ENCODE peak calls at places on chromosomes 3 and 15, in ten cellular contexts. W, G, U, A, M, S, O, T, J and N are unnamed samples.

GRCh38 chr3:8838239-8838638 is 68.8 kb upstream of the OXTR start:
- DNase-seq in W (no peak), G (no peak), U (no peak), A (no peak), M (no peak), S (no peak), O (no peak), T (no peak), J (no peak), N (no peak)

GRCh38 chr15:69830425-69830824 is 267.3 kb downstream of the TLE3 start:
- DNase-seq in W (no peak), G (no peak), U (no peak), A (no peak), M (no peak), S (no peak), O (no peak), T (no peak), J (no peak), N (no peak)

GRCh38 chr15:40567111-40567510 is 2.0 kb upstream of the RPUSD2 start:
- DNase-seq in W (no peak), G (peak; percentile 63), U (no peak), A (peak; percentile 16), M (no peak), S (peak; percentile 23), O (no peak), T (no peak), J (no peak), N (no peak)

GRCh38 chr15:63246691-63247464 is 30.5 kb upstream of the APH1B start:
- DNase-seq in W (no peak), G (peak; percentile 63), U (no peak), A (peak; percentile 32), M (peak; percentile 84), S (peak; percentile 97), O (no peak), T (no peak), J (no peak), N (no peak)

GRCh38 chr3:133452603-133453313 is 52.9 kb downstream of the BFSP2 start:
- DNase-seq in W (no peak), G (no peak), U (no peak), A (no peak), M (no peak), S (no peak), O (no peak), T (no peak), J (no peak), N (no peak)

GRCh38 chr15:51721199-51721960 is 16.1 kb downstream of the LYSMD2 start:
- DNase-seq in W (no peak), G (no peak), U (no peak), A (no peak), M (no peak), S (no peak), O (no peak), T (no peak), J (no peak), N (no peak)

GRCh38 chr3:70433091-70433490 is 120.7 kb upstream of the MDFIC2 start:
- DNase-seq in W (no peak), G (no peak), U (no peak), A (peak; percentile 4), M (no peak), S (peak; percentile 78), O (no peak), T (no peak), J (no peak), N (no peak)

GRCh38 chr15:90650956-90651689 is 66.0 kb upstream of the BLM start:
- DNase-seq in W (no peak), G (no peak), U (no peak), A (no peak), M (no peak), S (no peak), O (no peak), T (no peak), J (no peak), N (no peak)

GRCh38 chr3:29515451-29515850 is 234.6 kb downstream of the RBMS3 start:
- DNase-seq in W (no peak), G (no peak), U (peak; percentile 33), A (peak; percentile 17), M (no peak), S (peak; percentile 60), O (no peak), T (no peak), J (no peak), N (no peak)

GRCh38 chr3:170117134-170117533 is 64.4 kb downstream of the PHC3 start:
- DNase-seq in W (no peak), G (peak; percentile 25), U (no peak), A (peak; percentile 2), M (no peak), S (peak; percentile 39), O (no peak), T (no peak), J (peak; percentile 26), N (no peak)

GRCh38 chr3:60755094-60755493 is 496.2 kb downstream of the FHIT start:
- DNase-seq in W (no peak), G (no peak), U (no peak), A (no peak), M (no peak), S (no peak), O (no peak), T (no peak), J (peak; percentile 40), N (no peak)

GRCh38 chr3:133277813-133278212 is 122.0 kb upstream of the BFSP2 start:
- DNase-seq in W (no peak), G (no peak), U (no peak), A (no peak), M (no peak), S (peak; percentile 29), O (no peak), T (no peak), J (no peak), N (no peak)

GRCh38 chr3:104388624-104389023 is 978.1 kb upstream of the ALCAM start:
- DNase-seq in W (no peak), G (no peak), U (peak; percentile 42), A (peak; percentile 0), M (no peak), S (peak; percentile 86), O (no peak), T (no peak), J (no peak), N (no peak)

GRCh38 chr3:12993022-12993622 is 80.1 kb downstream of the IQSEC1 start:
- DNase-seq in W (no peak), G (no peak), U (no peak), A (peak; percentile 50), M (no peak), S (no peak), O (no peak), T (no peak), J (no peak), N (no peak)

GRCh38 chr15:99440551-99441426 is 125.0 kb upstream of the MEF2A start:
- DNase-seq in W (no peak), G (no peak), U (no peak), A (no peak), M (peak; percentile 21), S (no peak), O (no peak), T (no peak), J (no peak), N (peak; percentile 60)

GRCh38 chr3:66393486-66394260 is 107.1 kb downstream of the LRIG1 start:
- DNase-seq in W (peak; percentile 23), G (no peak), U (no peak), A (no peak), M (no peak), S (peak; percentile 80), O (no peak), T (peak; percentile 6), J (no peak), N (no peak)

GRCh38 chr3:106820726-106821362 is 556.4 kb upstream of the CCDC54 start:
- DNase-seq in W (no peak), G (no peak), U (no peak), A (no peak), M (no peak), S (no peak), O (no peak), T (no peak), J (no peak), N (no peak)

GRCh38 chr3:9508781-9509180 is 44.8 kb downstream of the LHFPL4 start:
- DNase-seq in W (no peak), G (no peak), U (no peak), A (no peak), M (no peak), S (no peak), O (no peak), T (no peak), J (no peak), N (no peak)

GRCh38 chr15:77819841-77820728 is 187.4 kb upstream of the LINGO1 start:
- DNase-seq in W (no peak), G (peak; percentile 46), U (peak; percentile 17), A (no peak), M (no peak), S (no peak), O (no peak), T (no peak), J (peak; percentile 70), N (no peak)

GRCh38 chr15:101207867-101208288 is 44.0 kb downstream of the CHSY1 start:
- DNase-seq in W (no peak), G (no peak), U (no peak), A (no peak), M (peak; percentile 76), S (peak; percentile 91), O (no peak), T (no peak), J (no peak), N (peak; percentile 85)

GRCh38 chr3:339346-339745 is 142.8 kb downstream of the CHL1 start:
- DNase-seq in W (no peak), G (no peak), U (no peak), A (no peak), M (no peak), S (no peak), O (no peak), T (no peak), J (no peak), N (no peak)

GRCh38 chr15:69140306-69140705 is 20.1 kb upstream of the GLCE start:
- DNase-seq in W (no peak), G (no peak), U (no peak), A (no peak), M (no peak), S (no peak), O (no peak), T (no peak), J (no peak), N (no peak)

GRCh38 chr3:195163719-195164572 is 107.0 kb downstream of the XXYLT1 start:
- DNase-seq in W (no peak), G (no peak), U (no peak), A (no peak), M (no peak), S (no peak), O (no peak), T (no peak), J (no peak), N (no peak)

GRCh38 chr15:78006567-78007205 is 70.8 kb downstream of the TBC1D2B start:
- DNase-seq in W (no peak), G (no peak), U (no peak), A (no peak), M (no peak), S (no peak), O (no peak), T (no peak), J (no peak), N (no peak)

GRCh38 chr3:181943285-181943684 is 231.6 kb downstream of the SOX2 start:
- DNase-seq in W (no peak), G (no peak), U (no peak), A (no peak), M (no peak), S (no peak), O (no peak), T (no peak), J (no peak), N (no peak)

GRCh38 chr3:100521439-100521845 is 29.0 kb downstream of the TMEM45A start:
- DNase-seq in W (no peak), G (no peak), U (no peak), A (no peak), M (peak; percentile 51), S (no peak), O (no peak), T (no peak), J (no peak), N (no peak)

GRCh38 chr3:46853441-46854410 is 9.5 kb downstream of the MYL3 start:
- DNase-seq in W (no peak), G (no peak), U (no peak), A (no peak), M (no peak), S (no peak), O (no peak), T (no peak), J (no peak), N (no peak)

GRCh38 chr15:91357011-91357410 is 257.0 kb downstream of the SV2B start:
- DNase-seq in W (no peak), G (no peak), U (no peak), A (no peak), M (no peak), S (no peak), O (no peak), T (no peak), J (no peak), N (no peak)